ENCODE peak calls at places on chromosomes 1 and 21, in six cellular contexts. T, U, E, Q, B and A are unnamed samples. For H3K36me3, the result is how much of the 10 kb centered on the place peaks cover.

GRCh38 chr1:203267347-203267846 is 37.9 kb upstream of the BTG2 start:
- DNase-seq in T (peak), U (no peak), E (peak), Q (peak), B (peak), A (peak)

GRCh38 chr1:50176563-50176885 is 67.8 kb downstream of the ELAVL4 start:
- DNase-seq in T (no peak), U (no peak), E (no peak), Q (no peak), B (no peak), A (no peak)

GRCh38 chr1:198858026-198858425 is 219.2 kb downstream of the PTPRC start:
- DNase-seq in T (no peak), U (no peak), E (no peak), Q (no peak), B (no peak), A (no peak)

GRCh38 chr1:99766378-99766800 is at the start of gene FRRS1:
- DNase-seq in T (peak), U (no peak), E (peak), Q (peak), B (peak), A (peak)

GRCh38 chr1:234315588-234315987 is 57.7 kb upstream of the COA6 start:
- DNase-seq in T (no peak), U (no peak), E (no peak), Q (no peak), B (no peak), A (no peak)

GRCh38 chr1:84619383-84620093 is 45.3 kb upstream of the CTBS start:
- DNase-seq in T (no peak), U (no peak), E (no peak), Q (no peak), B (peak), A (no peak)

GRCh38 chr1:232937741-232938375 is 12.6 kb upstream of the NTPCR start:
- DNase-seq in T (no peak), U (no peak), E (no peak), Q (no peak), B (no peak), A (no peak)

GRCh38 chr1:65097081-65097480 is 50.9 kb upstream of the AK4 start:
- DNase-seq in T (no peak), U (no peak), E (no peak), Q (no peak), B (no peak), A (no peak)

GRCh38 chr1:202084791-202085681 is 37.7 kb upstream of the GPR37L1 start:
- DNase-seq in T (no peak), U (no peak), E (no peak), Q (no peak), B (no peak), A (peak)

GRCh38 chr1:239718997-239719628 is 332.7 kb downstream of the CHRM3 start:
- DNase-seq in T (no peak), U (no peak), E (no peak), Q (no peak), B (no peak), A (peak)

GRCh38 chr1:152188673-152189591 is 29.9 kb upstream of the RPTN start:
- DNase-seq in T (peak), U (no peak), E (no peak), Q (peak), B (peak), A (peak)

GRCh38 chr1:94063379-94063778 is 57.6 kb downstream of the ABCA4 start:
- DNase-seq in T (peak), U (no peak), E (no peak), Q (no peak), B (peak), A (peak)

GRCh38 chr1:36391271-36391670 is 5.5 kb upstream of the STK40 start:
- DNase-seq in T (no peak), U (no peak), E (no peak), Q (no peak), B (no peak), A (no peak)

GRCh38 chr1:214004795-214005194 is 17.0 kb downstream of the PROX1 start:
- DNase-seq in T (no peak), U (no peak), E (no peak), Q (no peak), B (no peak), A (no peak)

GRCh38 chr1:86472767-86473166 is 4.0 kb downstream of the CLCA1 start:
- DNase-seq in T (no peak), U (no peak), E (no peak), Q (no peak), B (no peak), A (no peak)

GRCh38 chr1:46002751-46003150 is 129.7 kb downstream of the PIK3R3 start:
- DNase-seq in T (no peak), U (no peak), E (no peak), Q (no peak), B (no peak), A (no peak)

GRCh38 chr1:193730017-193730416 is 543.6 kb upstream of the B3GALT2 start:
- DNase-seq in T (no peak), U (no peak), E (no peak), Q (no peak), B (peak), A (no peak)

GRCh38 chr1:43588592-43588991 is 57.9 kb downstream of the PTPRF start:
- DNase-seq in T (no peak), U (no peak), E (no peak), Q (no peak), B (no peak), A (no peak)

GRCh38 chr1:43592974-43593683 is 56.8 kb upstream of the KDM4A start:
- DNase-seq in T (no peak), U (no peak), E (no peak), Q (no peak), B (no peak), A (no peak)

GRCh38 chr1:43590389-43590788 is 59.6 kb upstream of the KDM4A start:
- DNase-seq in T (no peak), U (no peak), E (no peak), Q (no peak), B (no peak), A (no peak)

GRCh38 chr1:43592051-43592665 is 57.8 kb upstream of the KDM4A start:
- DNase-seq in T (no peak), U (no peak), E (no peak), Q (no peak), B (no peak), A (no peak)

DNA sequence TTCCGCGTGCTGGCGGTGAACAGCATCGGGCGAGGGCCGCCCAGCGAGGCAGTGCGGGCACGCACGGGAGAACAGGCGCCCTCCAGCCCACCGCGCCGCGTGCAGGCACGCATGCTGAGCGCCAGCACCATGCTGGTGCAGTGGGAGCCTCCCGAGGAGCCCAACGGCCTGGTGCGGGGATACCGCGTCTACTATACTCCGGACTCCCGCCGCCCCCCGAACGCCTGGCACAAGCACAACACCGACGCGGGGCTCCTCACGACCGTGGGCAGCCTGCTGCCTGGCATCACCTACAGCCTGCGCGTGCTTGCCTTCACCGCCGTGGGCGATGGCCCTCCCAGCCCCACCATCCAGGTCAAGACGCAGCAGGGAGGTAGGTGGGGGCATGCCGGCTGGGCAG is 58.8 kb upstream of the KDM4A start:
- DNase-seq in T (no peak), U (no peak), E (no peak), Q (no peak), B (no peak), A (no peak)
- H3K36me3 ChIP-seq in T (under half), U (under half), E (half or more), Q (under half), B (under half), A (under half)

DNA sequence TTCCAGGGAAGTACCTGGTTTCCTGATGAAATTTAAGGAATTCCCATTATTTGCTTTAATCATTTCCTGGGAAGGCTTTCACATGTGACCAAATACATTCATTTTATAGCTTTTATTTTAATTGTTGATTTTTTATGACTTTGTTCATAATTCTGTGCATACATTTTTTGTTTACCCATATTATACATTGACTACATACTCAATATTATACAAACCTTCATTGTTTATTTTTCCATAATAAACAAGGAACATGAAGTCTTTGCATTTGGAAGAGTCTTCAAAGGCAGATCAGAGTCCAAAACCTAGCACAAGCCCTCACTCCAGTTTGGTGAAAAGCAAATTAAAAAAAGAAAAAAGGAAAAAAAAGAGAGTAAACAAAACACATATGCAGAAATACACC is 218.3 kb upstream of the NRIP1 start:
- DNase-seq in T (no peak), U (no peak), E (no peak), Q (no peak), B (no peak), A (no peak)
- H3K4me3 ChIP-seq in T (no peak), U (no peak), E (no peak), Q (no peak), B (no peak), A (no peak)

GRCh38 chr1:110007458-110007857 is 22.9 kb downstream of the AHCYL1 start:
- DNase-seq in T (no peak), U (no peak), E (no peak), Q (no peak), B (no peak), A (no peak)

GRCh38 chr1:110007045-110007444 is 22.5 kb downstream of the AHCYL1 start:
- DNase-seq in T (no peak), U (no peak), E (no peak), Q (no peak), B (no peak), A (no peak)

GRCh38 chr1:110008971-110009565 is 24.5 kb downstream of the AHCYL1 start:
- DNase-seq in T (no peak), U (no peak), E (no peak), Q (no peak), B (no peak), A (no peak)

GRCh38 chr1:110011527-110012041 is 22.8 kb upstream of the STRIP1 start:
- DNase-seq in T (no peak), U (no peak), E (no peak), Q (no peak), B (peak), A (peak)

DNA sequence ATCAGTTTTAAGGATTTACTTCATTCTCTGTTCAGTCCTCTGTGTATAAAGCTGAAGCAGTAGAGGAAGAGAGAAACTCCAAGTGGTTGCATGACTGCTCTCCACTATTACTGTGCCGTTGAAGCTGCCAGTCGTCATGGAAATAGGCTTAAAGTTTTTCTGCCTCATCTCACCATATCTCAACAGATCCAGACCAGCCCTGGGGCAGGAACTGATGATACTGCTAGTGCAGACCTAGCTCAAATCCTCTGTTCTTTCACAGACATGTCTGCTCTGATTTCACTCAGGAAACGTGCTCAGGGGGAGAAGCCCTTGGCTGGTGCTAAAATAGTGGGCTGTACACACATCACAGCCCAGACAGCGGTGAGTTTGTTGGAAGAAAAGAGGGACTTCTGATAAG is 22.3 kb upstream of the STRIP1 start:
- DNase-seq in T (no peak), U (no peak), E (no peak), Q (no peak), B (no peak), A (no peak)
- H3K36me3 ChIP-seq in T (half or more), U (under half), E (half or more), Q (half or more), B (half or more), A (half or more)

GRCh38 chr1:109882288-109883245 is 28.1 kb upstream of the CSF1 start:
- DNase-seq in T (no peak), U (no peak), E (no peak), Q (peak), B (no peak), A (no peak)

GRCh38 chr1:109880961-109881894 is 29.4 kb upstream of the CSF1 start:
- DNase-seq in T (no peak), U (no peak), E (no peak), Q (peak), B (no peak), A (no peak)

GRCh38 chr1:109884242-109884891 is 26.3 kb upstream of the CSF1 start:
- DNase-seq in T (no peak), U (no peak), E (no peak), Q (peak), B (no peak), A (no peak)

GRCh38 chr1:109881906-109882287 is 28.8 kb upstream of the CSF1 start:
- DNase-seq in T (no peak), U (no peak), E (no peak), Q (no peak), B (no peak), A (no peak)

DNA sequence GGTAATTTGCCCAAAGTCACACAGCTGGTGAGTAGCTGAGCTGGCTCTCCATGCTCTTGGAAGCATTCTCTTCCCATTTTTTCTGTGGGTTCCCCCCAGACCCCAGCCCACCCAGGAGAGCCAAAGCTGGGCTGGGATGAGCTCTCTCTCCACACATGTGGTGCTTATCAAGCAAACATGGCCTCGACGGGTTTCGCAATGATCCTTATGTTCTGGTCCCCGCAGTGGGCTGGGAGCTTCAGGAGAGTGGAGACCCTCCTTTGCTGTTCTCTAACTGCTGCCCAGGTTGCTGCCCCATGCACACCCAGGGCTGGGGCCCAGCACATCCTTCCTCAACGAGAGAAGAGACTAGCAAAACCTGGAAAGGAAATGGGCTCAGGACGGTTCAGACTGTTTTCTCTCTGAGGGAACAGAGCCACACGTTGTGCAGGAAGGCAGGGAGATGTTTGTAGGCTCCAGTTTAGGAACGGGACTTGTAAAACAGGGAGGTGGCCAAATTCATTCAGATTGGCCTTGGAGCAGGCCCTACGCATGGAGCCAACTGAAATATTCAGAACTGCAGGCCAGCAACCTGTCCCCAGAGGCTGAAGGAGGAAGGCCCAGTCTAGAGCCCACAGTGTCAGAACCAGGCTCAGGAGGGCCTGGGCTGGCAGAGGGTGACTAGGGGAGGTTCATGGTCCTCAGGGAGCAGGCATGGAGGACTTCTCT is 27.2 kb upstream of the CSF1 start:
- DNase-seq in T (peak), U (no peak), E (no peak), Q (peak), B (no peak), A (no peak)
- H3K4me3 ChIP-seq in T (no peak), U (no peak), E (no peak), Q (no peak), B (no peak), A (no peak)

GRCh38 chr1:150085406-150085805 is 17.8 kb downstream of the VPS45 start:
- DNase-seq in T (no peak), U (no peak), E (no peak), Q (no peak), B (no peak), A (no peak)
- H3K36me3 ChIP-seq in T (half or more), U (under half), E (half or more), Q (half or more), B (under half), A (half or more)

DNA sequence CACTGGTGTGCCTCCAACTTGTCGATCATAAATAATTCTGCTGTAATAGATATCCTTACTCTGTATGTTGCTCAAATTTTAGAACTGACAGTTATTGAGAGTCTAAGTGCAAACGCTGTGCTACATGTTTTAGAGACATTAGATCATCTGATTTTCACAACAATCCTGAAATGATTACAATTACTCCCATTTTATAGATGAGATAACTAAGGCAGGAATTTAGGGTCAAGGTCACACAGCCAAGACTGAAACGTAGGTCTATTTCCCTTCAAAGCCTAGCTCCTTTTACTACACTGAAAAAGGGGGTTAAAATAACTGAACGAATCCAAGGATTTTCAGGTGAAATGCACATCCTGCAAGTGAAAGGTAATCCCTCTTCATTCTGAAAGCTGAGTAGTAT is 2.7 kb upstream of the DCAF6 start:
- DNase-seq in T (no peak), U (no peak), E (no peak), Q (no peak), B (no peak), A (no peak)
- H3K4me3 ChIP-seq in T (peak), U (peak), E (no peak), Q (peak), B (no peak), A (no peak)